ENCODE peak calls at places on chromosomes 2 and 18, in five cellular contexts. One of them, this sample, is unnamed.
A peak's percentile ranks its signal among the peaks of the same experiment; 100 is the strongest.

GRCh38 chr2:45241061-45241561 is 231.9 kb upstream of the SIX2 start:
- DNase-seq in mammary epithelial cell: peak; percentile 19
- DNase-seq in transverse colon: no peak
- DNase-seq in neural progenitor cell: no peak
- DNase-seq in Caco-2: no peak
- DNase-seq in this sample: no peak

GRCh38 chr2:231884438-231885140 is 41.6 kb downstream of the NPPC start:
- DNase-seq in mammary epithelial cell: no peak
- DNase-seq in transverse colon: no peak
- DNase-seq in neural progenitor cell: no peak
- DNase-seq in Caco-2: no peak
- DNase-seq in this sample: no peak

GRCh38 chr2:96531872-96532505 is 4.6 kb upstream of the ARID5A start:
- DNase-seq in mammary epithelial cell: peak; percentile 99
- DNase-seq in transverse colon: peak; percentile 95
- DNase-seq in neural progenitor cell: peak; percentile 75
- DNase-seq in Caco-2: peak; percentile 43
- DNase-seq in this sample: peak; percentile 48

GRCh38 chr2:230172852-230173251 is 46.9 kb downstream of the SP110 start:
- DNase-seq in mammary epithelial cell: no peak
- DNase-seq in transverse colon: no peak
- DNase-seq in neural progenitor cell: no peak
- DNase-seq in Caco-2: no peak
- DNase-seq in this sample: no peak

GRCh38 chr2:120341977-120342376 is 4.0 kb upstream of the INHBB start:
- DNase-seq in mammary epithelial cell: no peak
- DNase-seq in transverse colon: no peak
- DNase-seq in neural progenitor cell: no peak
- DNase-seq in Caco-2: no peak
- DNase-seq in this sample: no peak

GRCh38 chr2:146927080-146927714 is 917.6 kb upstream of the ACVR2A start:
- DNase-seq in mammary epithelial cell: peak; percentile 59
- DNase-seq in transverse colon: peak; percentile 27
- DNase-seq in neural progenitor cell: peak; percentile 84
- DNase-seq in Caco-2: peak; percentile 66
- DNase-seq in this sample: peak; percentile 65

GRCh38 chr2:113160962-113161361 is 12.8 kb upstream of the PSD4 start:
- DNase-seq in mammary epithelial cell: no peak
- DNase-seq in transverse colon: no peak
- DNase-seq in neural progenitor cell: no peak
- DNase-seq in Caco-2: no peak
- DNase-seq in this sample: no peak

GRCh38 chr18:80154293-80154692 is 45.2 kb downstream of the ADNP2 start:
- DNase-seq in mammary epithelial cell: no peak
- DNase-seq in transverse colon: no peak
- DNase-seq in neural progenitor cell: peak; percentile 47
- DNase-seq in Caco-2: peak; percentile 2
- DNase-seq in this sample: peak; percentile 28

GRCh38 chr18:44536041-44536440 is 144.6 kb upstream of the SETBP1 start:
- DNase-seq in mammary epithelial cell: peak; percentile 65
- DNase-seq in transverse colon: no peak
- DNase-seq in neural progenitor cell: no peak
- DNase-seq in Caco-2: no peak
- DNase-seq in this sample: no peak

GRCh38 chr18:28115149-28115550 is 61.8 kb downstream of the CDH2 start:
- DNase-seq in mammary epithelial cell: peak; percentile 85
- DNase-seq in transverse colon: no peak
- DNase-seq in neural progenitor cell: no peak
- DNase-seq in Caco-2: no peak
- DNase-seq in this sample: no peak

GRCh38 chr2:30267161-30267568 is 35.8 kb downstream of the LBH start:
- DNase-seq in mammary epithelial cell: no peak
- DNase-seq in transverse colon: peak; percentile 19
- DNase-seq in neural progenitor cell: no peak
- DNase-seq in Caco-2: no peak
- DNase-seq in this sample: no peak

GRCh38 chr2:164722604-164723338 is 101.5 kb upstream of the GRB14 start:
- DNase-seq in mammary epithelial cell: no peak
- DNase-seq in transverse colon: no peak
- DNase-seq in neural progenitor cell: no peak
- DNase-seq in Caco-2: no peak
- DNase-seq in this sample: no peak

GRCh38 chr2:45312275-45312674 is 298.8 kb downstream of the SRBD1 start:
- DNase-seq in mammary epithelial cell: no peak
- DNase-seq in transverse colon: no peak
- DNase-seq in neural progenitor cell: no peak
- DNase-seq in Caco-2: no peak
- DNase-seq in this sample: no peak

GRCh38 chr2:199596549-199596948 is 138.8 kb upstream of the SATB2 start:
- DNase-seq in mammary epithelial cell: peak; percentile 21
- DNase-seq in transverse colon: peak; percentile 16
- DNase-seq in neural progenitor cell: peak; percentile 41
- DNase-seq in Caco-2: peak; percentile 47
- DNase-seq in this sample: no peak

GRCh38 chr2:233638836-233639235 is 2.6 kb downstream of the UGT1A10 start:
- DNase-seq in mammary epithelial cell: no peak
- DNase-seq in transverse colon: peak; percentile 63
- DNase-seq in neural progenitor cell: no peak
- DNase-seq in Caco-2: no peak
- DNase-seq in this sample: no peak

GRCh38 chr2:72743481-72743880 is 82.4 kb downstream of the EXOC6B start:
- DNase-seq in mammary epithelial cell: no peak
- DNase-seq in transverse colon: no peak
- DNase-seq in neural progenitor cell: no peak
- DNase-seq in Caco-2: no peak
- DNase-seq in this sample: no peak

GRCh38 chr2:228678110-228678509 is 496.6 kb upstream of the SPHKAP start:
- DNase-seq in mammary epithelial cell: no peak
- DNase-seq in transverse colon: no peak
- DNase-seq in neural progenitor cell: no peak
- DNase-seq in Caco-2: no peak
- DNase-seq in this sample: no peak

GRCh38 chr2:186907897-186908296 is 58.9 kb upstream of the ZSWIM2 start:
- DNase-seq in mammary epithelial cell: no peak
- DNase-seq in transverse colon: no peak
- DNase-seq in neural progenitor cell: no peak
- DNase-seq in Caco-2: no peak
- DNase-seq in this sample: no peak

GRCh38 chr2:186909095-186909494 is 60.1 kb upstream of the ZSWIM2 start:
- DNase-seq in mammary epithelial cell: no peak
- DNase-seq in transverse colon: no peak
- DNase-seq in neural progenitor cell: no peak
- DNase-seq in Caco-2: no peak
- DNase-seq in this sample: no peak

DNA sequence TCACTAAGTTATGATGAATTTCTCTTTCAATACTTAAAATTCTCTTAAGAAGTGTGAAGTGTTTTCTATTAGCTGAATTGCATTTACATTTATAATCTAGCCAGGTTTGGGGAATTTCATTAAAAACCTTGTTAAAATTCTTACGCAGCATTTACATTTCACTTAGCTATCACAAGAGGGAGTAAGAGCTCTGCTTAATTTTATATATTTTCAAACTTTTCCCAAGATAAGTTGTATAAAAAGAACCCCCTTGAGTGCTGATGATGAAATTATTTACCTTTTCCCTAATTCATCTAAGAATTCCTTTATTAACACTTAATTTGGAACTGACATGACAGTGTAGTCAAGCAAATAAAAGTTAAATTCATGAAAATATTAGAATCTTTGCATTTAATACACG is 54.2 kb upstream of the ZSWIM2 start:
- DNase-seq in mammary epithelial cell: no peak
- DNase-seq in transverse colon: no peak
- DNase-seq in neural progenitor cell: no peak
- DNase-seq in Caco-2: no peak
- DNase-seq in this sample: no peak
- TF ChIP-seq CTCF in mammary epithelial cell: peak; percentile 44
- TF ChIP-seq CTCF in transverse colon: no peak
- TF ChIP-seq CTCF in neural progenitor cell: peak; percentile 58
- TF ChIP-seq CTCF in Caco-2: peak; percentile 20
- TF ChIP-seq CTCF in this sample: peak; percentile 62

GRCh38 chr2:170391018-170391417 is 213.1 kb downstream of the MYO3B start:
- DNase-seq in mammary epithelial cell: no peak
- DNase-seq in transverse colon: no peak
- DNase-seq in neural progenitor cell: no peak
- DNase-seq in Caco-2: no peak
- DNase-seq in this sample: no peak

GRCh38 chr2:170393861-170394498 is 216.0 kb downstream of the MYO3B start:
- DNase-seq in mammary epithelial cell: no peak
- DNase-seq in transverse colon: no peak
- DNase-seq in neural progenitor cell: no peak
- DNase-seq in Caco-2: no peak
- DNase-seq in this sample: no peak

GRCh38 chr2:170401187-170401586 is 223.2 kb downstream of the MYO3B start:
- DNase-seq in mammary epithelial cell: no peak
- DNase-seq in transverse colon: no peak
- DNase-seq in neural progenitor cell: no peak
- DNase-seq in Caco-2: no peak
- DNase-seq in this sample: no peak

GRCh38 chr2:170394988-170395387 is 217.0 kb downstream of the MYO3B start:
- DNase-seq in mammary epithelial cell: no peak
- DNase-seq in transverse colon: no peak
- DNase-seq in neural progenitor cell: no peak
- DNase-seq in Caco-2: no peak
- DNase-seq in this sample: no peak

DNA sequence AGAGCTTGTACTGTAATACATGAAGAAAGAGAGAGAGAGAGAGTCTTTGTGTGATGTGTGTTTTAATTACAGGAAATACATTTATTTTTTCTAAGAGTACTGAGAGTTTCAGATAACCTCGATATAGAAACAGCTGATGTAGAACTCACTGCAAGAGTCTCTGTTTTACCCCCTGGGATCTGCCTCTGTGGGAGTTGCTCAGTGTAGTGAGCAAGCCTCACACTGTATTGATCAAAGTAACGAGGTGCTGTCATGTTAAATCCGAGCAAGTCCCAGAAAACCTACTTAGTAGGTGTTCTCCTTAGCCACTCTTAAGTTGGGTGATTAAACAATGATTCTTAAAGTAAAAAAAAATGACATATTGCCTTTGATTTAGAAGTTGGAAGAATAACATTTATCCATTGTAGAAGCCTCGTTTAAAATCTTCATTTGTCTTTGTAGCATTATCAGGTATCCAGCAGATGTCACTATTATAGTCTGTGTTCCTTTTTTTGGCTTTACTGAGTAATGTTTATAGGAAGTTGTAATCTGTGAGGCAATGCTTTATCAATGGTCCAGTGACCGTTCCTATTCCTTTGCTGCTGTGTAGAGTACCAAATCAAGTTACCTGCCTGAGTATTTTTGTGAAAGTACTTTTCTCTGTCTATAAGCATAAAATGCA is 219.0 kb downstream of the MYO3B start:
- DNase-seq in mammary epithelial cell: no peak
- DNase-seq in transverse colon: no peak
- DNase-seq in neural progenitor cell: no peak
- DNase-seq in Caco-2: peak; percentile 15
- DNase-seq in this sample: no peak
- TF ChIP-seq CTCF in mammary epithelial cell: peak; percentile 55
- TF ChIP-seq CTCF in transverse colon: peak; percentile 12
- TF ChIP-seq CTCF in neural progenitor cell: peak; percentile 35
- TF ChIP-seq CTCF in Caco-2: peak; percentile 60
- TF ChIP-seq CTCF in this sample: no peak

DNA sequence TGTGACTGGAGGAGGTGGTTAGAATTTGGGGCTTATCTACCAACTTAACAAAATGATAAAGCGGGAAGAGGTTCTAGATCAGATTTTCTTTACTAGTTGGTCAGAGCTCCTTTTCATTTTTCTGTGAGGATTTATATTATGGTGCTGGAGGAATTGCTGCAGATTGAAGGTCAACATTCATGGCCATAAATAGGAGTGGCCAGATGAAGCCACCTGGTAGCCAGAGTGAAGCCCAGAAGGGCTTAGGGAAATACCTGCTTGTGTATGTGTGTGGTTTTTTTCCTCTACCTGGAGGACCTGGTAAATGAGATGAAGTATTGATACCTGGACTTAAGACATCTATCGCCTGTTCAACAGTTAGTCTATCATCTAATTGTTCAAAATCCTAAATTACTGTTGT is 122.9 kb upstream of the MSTN start:
- DNase-seq in mammary epithelial cell: no peak
- DNase-seq in transverse colon: peak; percentile 23
- DNase-seq in neural progenitor cell: no peak
- DNase-seq in Caco-2: no peak
- DNase-seq in this sample: no peak
- TF ChIP-seq CTCF in mammary epithelial cell: no peak
- TF ChIP-seq CTCF in transverse colon: no peak
- TF ChIP-seq CTCF in neural progenitor cell: no peak
- TF ChIP-seq CTCF in Caco-2: no peak
- TF ChIP-seq CTCF in this sample: no peak

GRCh38 chr2:86300496-86300895 is 36.9 kb downstream of the REEP1 start:
- DNase-seq in mammary epithelial cell: no peak
- DNase-seq in transverse colon: no peak
- DNase-seq in neural progenitor cell: no peak
- DNase-seq in Caco-2: no peak
- DNase-seq in this sample: no peak

GRCh38 chr2:86296947-86297346 is 40.5 kb downstream of the REEP1 start:
- DNase-seq in mammary epithelial cell: no peak
- DNase-seq in transverse colon: no peak
- DNase-seq in neural progenitor cell: no peak
- DNase-seq in Caco-2: no peak
- DNase-seq in this sample: no peak

GRCh38 chr2:86301010-86301409 is 36.4 kb downstream of the REEP1 start:
- DNase-seq in mammary epithelial cell: no peak
- DNase-seq in transverse colon: no peak
- DNase-seq in neural progenitor cell: peak; percentile 21
- DNase-seq in Caco-2: no peak
- DNase-seq in this sample: no peak

GRCh38 chr2:86297382-86298147 is 39.9 kb downstream of the REEP1 start:
- DNase-seq in mammary epithelial cell: no peak
- DNase-seq in transverse colon: no peak
- DNase-seq in neural progenitor cell: no peak
- DNase-seq in Caco-2: no peak
- DNase-seq in this sample: no peak

DNA sequence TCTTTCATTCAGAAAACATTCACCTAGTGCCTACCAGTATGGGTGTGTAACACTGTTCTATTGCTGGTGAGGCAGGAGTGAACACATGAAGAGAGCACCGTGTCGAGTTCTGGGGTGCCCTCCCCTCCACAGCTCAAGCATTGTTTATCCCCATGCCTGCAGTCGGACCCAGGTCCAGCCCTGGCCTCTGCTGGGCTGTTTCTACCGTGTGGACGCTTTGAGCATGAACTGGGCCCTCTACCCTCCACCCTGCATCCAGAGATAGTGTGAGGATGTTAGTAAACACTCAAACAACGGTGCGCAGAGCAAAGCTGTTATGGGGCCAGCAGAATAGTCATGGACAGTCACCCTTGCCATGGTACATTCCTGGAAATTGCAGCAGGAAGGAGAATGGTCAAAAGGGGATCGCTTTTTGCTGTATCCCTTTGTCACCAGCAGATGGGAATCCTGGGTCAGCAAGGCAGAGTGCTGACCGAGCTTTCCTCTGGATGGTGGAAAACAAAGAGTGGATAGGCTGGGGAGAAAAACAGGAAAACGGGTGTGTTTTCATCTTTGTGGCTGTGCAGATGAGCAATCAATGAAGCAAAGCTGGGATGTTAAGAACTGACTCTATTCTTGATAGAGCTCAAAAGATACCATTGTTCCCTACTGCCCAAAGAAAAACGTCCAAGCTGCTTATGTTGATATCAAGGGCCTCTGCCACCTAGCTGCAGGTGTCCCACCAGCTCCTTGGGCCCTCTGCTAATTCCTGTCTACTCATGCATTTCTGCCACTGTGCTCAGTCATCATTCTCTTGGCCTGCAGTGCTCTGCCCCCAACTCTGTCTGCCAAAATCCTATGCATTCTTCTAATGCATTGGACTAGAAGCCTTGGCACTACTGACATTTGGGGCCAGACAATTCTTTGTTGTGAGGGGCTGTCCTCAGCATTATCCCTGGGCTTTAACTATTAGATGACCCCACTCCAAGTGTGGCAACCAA is 38.7 kb downstream of the REEP1 start:
- DNase-seq in mammary epithelial cell: no peak
- DNase-seq in transverse colon: no peak
- DNase-seq in neural progenitor cell: peak; percentile 55
- DNase-seq in Caco-2: peak; percentile 62
- DNase-seq in this sample: peak; percentile 43
- TF ChIP-seq CTCF in mammary epithelial cell: peak; percentile 27
- TF ChIP-seq CTCF in transverse colon: peak; percentile 25
- TF ChIP-seq CTCF in neural progenitor cell: peak; percentile 45
- TF ChIP-seq CTCF in Caco-2: peak; percentile 76
- TF ChIP-seq CTCF in this sample: no peak